ENCODE peak calls at places on chromosomes 1 and 21, in five cellular contexts. One of them, this sample, is unnamed.

GRCh38 chr1:6352138-6352563 is 41.4 kb downstream of the ACOT7 start:
- DNase-seq in activated T-cell treated with anti-CD3 and anti-CD28 coated beads, Interleukin-2, amount 50 U/mL, for 1 hour: no peak
- DNase-seq in HT-29: peak
- DNase-seq in T-cell: no peak
- DNase-seq in stimulated activated CD8-positive, alpha-beta memory T cell treated with anti-CD3 and anti-CD28 coated beads, Interleukin-15, amount 100 ng/mL, for 1 hour: no peak
- DNase-seq in this sample: no peak

GRCh38 chr1:7669559-7670208 is 101.4 kb upstream of the VAMP3 start:
- DNase-seq in activated T-cell treated with anti-CD3 and anti-CD28 coated beads, Interleukin-2, amount 50 U/mL, for 1 hour: peak
- DNase-seq in HT-29: peak
- DNase-seq in T-cell: no peak
- DNase-seq in stimulated activated CD8-positive, alpha-beta memory T cell treated with anti-CD3 and anti-CD28 coated beads, Interleukin-15, amount 100 ng/mL, for 1 hour: peak
- DNase-seq in this sample: peak

GRCh38 chr1:24501371-24502167 is 1.1 kb upstream of the RCAN3 start:
- DNase-seq in activated T-cell treated with anti-CD3 and anti-CD28 coated beads, Interleukin-2, amount 50 U/mL, for 1 hour: peak
- DNase-seq in HT-29: peak
- DNase-seq in T-cell: no peak
- DNase-seq in stimulated activated CD8-positive, alpha-beta memory T cell treated with anti-CD3 and anti-CD28 coated beads, Interleukin-15, amount 100 ng/mL, for 1 hour: no peak
- DNase-seq in this sample: peak

GRCh38 chr1:231808990-231809389 is 182.4 kb downstream of the DISC1 start:
- DNase-seq in activated T-cell treated with anti-CD3 and anti-CD28 coated beads, Interleukin-2, amount 50 U/mL, for 1 hour: no peak
- DNase-seq in HT-29: no peak
- DNase-seq in T-cell: no peak
- DNase-seq in stimulated activated CD8-positive, alpha-beta memory T cell treated with anti-CD3 and anti-CD28 coated beads, Interleukin-15, amount 100 ng/mL, for 1 hour: no peak
- DNase-seq in this sample: no peak

GRCh38 chr21:43361493-43362296 is 65.2 kb downstream of the SIK1 start:
- DNase-seq in activated T-cell treated with anti-CD3 and anti-CD28 coated beads, Interleukin-2, amount 50 U/mL, for 1 hour: no peak
- DNase-seq in HT-29: no peak
- DNase-seq in T-cell: peak
- DNase-seq in stimulated activated CD8-positive, alpha-beta memory T cell treated with anti-CD3 and anti-CD28 coated beads, Interleukin-15, amount 100 ng/mL, for 1 hour: peak
- DNase-seq in this sample: peak

GRCh38 chr1:234631721-234632125 is 21.7 kb upstream of the IRF2BP2 start:
- DNase-seq in activated T-cell treated with anti-CD3 and anti-CD28 coated beads, Interleukin-2, amount 50 U/mL, for 1 hour: no peak
- DNase-seq in HT-29: peak
- DNase-seq in T-cell: no peak
- DNase-seq in stimulated activated CD8-positive, alpha-beta memory T cell treated with anti-CD3 and anti-CD28 coated beads, Interleukin-15, amount 100 ng/mL, for 1 hour: no peak
- DNase-seq in this sample: no peak

GRCh38 chr1:24586970-24587820 is 31.3 kb downstream of the NCMAP start:
- DNase-seq in activated T-cell treated with anti-CD3 and anti-CD28 coated beads, Interleukin-2, amount 50 U/mL, for 1 hour: peak
- DNase-seq in HT-29: peak
- DNase-seq in T-cell: peak
- DNase-seq in stimulated activated CD8-positive, alpha-beta memory T cell treated with anti-CD3 and anti-CD28 coated beads, Interleukin-15, amount 100 ng/mL, for 1 hour: peak
- DNase-seq in this sample: peak

GRCh38 chr1:2594001-2594640 is 7.5 kb downstream of the PRXL2B start:
- DNase-seq in activated T-cell treated with anti-CD3 and anti-CD28 coated beads, Interleukin-2, amount 50 U/mL, for 1 hour: peak
- DNase-seq in HT-29: peak
- DNase-seq in T-cell: no peak
- DNase-seq in stimulated activated CD8-positive, alpha-beta memory T cell treated with anti-CD3 and anti-CD28 coated beads, Interleukin-15, amount 100 ng/mL, for 1 hour: no peak
- DNase-seq in this sample: no peak

GRCh38 chr1:197016751-197017150 is 39.4 kb downstream of the CFHR5 start:
- DNase-seq in activated T-cell treated with anti-CD3 and anti-CD28 coated beads, Interleukin-2, amount 50 U/mL, for 1 hour: no peak
- DNase-seq in HT-29: no peak
- DNase-seq in T-cell: no peak
- DNase-seq in stimulated activated CD8-positive, alpha-beta memory T cell treated with anti-CD3 and anti-CD28 coated beads, Interleukin-15, amount 100 ng/mL, for 1 hour: no peak
- DNase-seq in this sample: no peak

GRCh38 chr1:4668738-4669700 is 14.6 kb downstream of the AJAP1 start:
- DNase-seq in activated T-cell treated with anti-CD3 and anti-CD28 coated beads, Interleukin-2, amount 50 U/mL, for 1 hour: no peak
- DNase-seq in HT-29: no peak
- DNase-seq in T-cell: no peak
- DNase-seq in stimulated activated CD8-positive, alpha-beta memory T cell treated with anti-CD3 and anti-CD28 coated beads, Interleukin-15, amount 100 ng/mL, for 1 hour: no peak
- DNase-seq in this sample: no peak

GRCh38 chr1:45796946-45797345 is 6.5 kb upstream of the MAST2 start:
- DNase-seq in activated T-cell treated with anti-CD3 and anti-CD28 coated beads, Interleukin-2, amount 50 U/mL, for 1 hour: no peak
- DNase-seq in HT-29: no peak
- DNase-seq in T-cell: no peak
- DNase-seq in stimulated activated CD8-positive, alpha-beta memory T cell treated with anti-CD3 and anti-CD28 coated beads, Interleukin-15, amount 100 ng/mL, for 1 hour: no peak
- DNase-seq in this sample: no peak

GRCh38 chr1:90881034-90881433 is 140.8 kb downstream of the ZNF644 start:
- DNase-seq in activated T-cell treated with anti-CD3 and anti-CD28 coated beads, Interleukin-2, amount 50 U/mL, for 1 hour: no peak
- DNase-seq in HT-29: no peak
- DNase-seq in T-cell: no peak
- DNase-seq in stimulated activated CD8-positive, alpha-beta memory T cell treated with anti-CD3 and anti-CD28 coated beads, Interleukin-15, amount 100 ng/mL, for 1 hour: no peak
- DNase-seq in this sample: no peak

GRCh38 chr1:20110679-20111078 is 8.7 kb downstream of the PLA2G2D start:
- DNase-seq in activated T-cell treated with anti-CD3 and anti-CD28 coated beads, Interleukin-2, amount 50 U/mL, for 1 hour: no peak
- DNase-seq in HT-29: peak
- DNase-seq in T-cell: no peak
- DNase-seq in stimulated activated CD8-positive, alpha-beta memory T cell treated with anti-CD3 and anti-CD28 coated beads, Interleukin-15, amount 100 ng/mL, for 1 hour: no peak
- DNase-seq in this sample: no peak

GRCh38 chr1:201828451-201828819 is 522 bp upstream of the IPO9 start:
- DNase-seq in activated T-cell treated with anti-CD3 and anti-CD28 coated beads, Interleukin-2, amount 50 U/mL, for 1 hour: no peak
- DNase-seq in HT-29: no peak
- DNase-seq in T-cell: no peak
- DNase-seq in stimulated activated CD8-positive, alpha-beta memory T cell treated with anti-CD3 and anti-CD28 coated beads, Interleukin-15, amount 100 ng/mL, for 1 hour: no peak
- DNase-seq in this sample: no peak

GRCh38 chr1:118366296-118366695 is 181.3 kb upstream of the SPAG17 start:
- DNase-seq in activated T-cell treated with anti-CD3 and anti-CD28 coated beads, Interleukin-2, amount 50 U/mL, for 1 hour: no peak
- DNase-seq in HT-29: no peak
- DNase-seq in T-cell: no peak
- DNase-seq in stimulated activated CD8-positive, alpha-beta memory T cell treated with anti-CD3 and anti-CD28 coated beads, Interleukin-15, amount 100 ng/mL, for 1 hour: no peak
- DNase-seq in this sample: no peak

GRCh38 chr1:167065481-167065880 is 24.7 kb downstream of the GPA33 start:
- DNase-seq in activated T-cell treated with anti-CD3 and anti-CD28 coated beads, Interleukin-2, amount 50 U/mL, for 1 hour: no peak
- DNase-seq in HT-29: no peak
- DNase-seq in T-cell: no peak
- DNase-seq in stimulated activated CD8-positive, alpha-beta memory T cell treated with anti-CD3 and anti-CD28 coated beads, Interleukin-15, amount 100 ng/mL, for 1 hour: no peak
- DNase-seq in this sample: no peak

GRCh38 chr1:101317590-101317989 is 80.8 kb downstream of the S1PR1 start:
- DNase-seq in activated T-cell treated with anti-CD3 and anti-CD28 coated beads, Interleukin-2, amount 50 U/mL, for 1 hour: no peak
- DNase-seq in HT-29: no peak
- DNase-seq in T-cell: no peak
- DNase-seq in stimulated activated CD8-positive, alpha-beta memory T cell treated with anti-CD3 and anti-CD28 coated beads, Interleukin-15, amount 100 ng/mL, for 1 hour: no peak
- DNase-seq in this sample: no peak

GRCh38 chr1:23216771-23217420 is 406 bp downstream of the HTR1D start:
- DNase-seq in activated T-cell treated with anti-CD3 and anti-CD28 coated beads, Interleukin-2, amount 50 U/mL, for 1 hour: peak
- DNase-seq in HT-29: no peak
- DNase-seq in T-cell: no peak
- DNase-seq in stimulated activated CD8-positive, alpha-beta memory T cell treated with anti-CD3 and anti-CD28 coated beads, Interleukin-15, amount 100 ng/mL, for 1 hour: no peak
- DNase-seq in this sample: no peak

GRCh38 chr1:67956096-67956495 is 94.3 kb downstream of the DIRAS3 start:
- DNase-seq in activated T-cell treated with anti-CD3 and anti-CD28 coated beads, Interleukin-2, amount 50 U/mL, for 1 hour: no peak
- DNase-seq in HT-29: no peak
- DNase-seq in T-cell: no peak
- DNase-seq in stimulated activated CD8-positive, alpha-beta memory T cell treated with anti-CD3 and anti-CD28 coated beads, Interleukin-15, amount 100 ng/mL, for 1 hour: no peak
- DNase-seq in this sample: no peak

GRCh38 chr1:75901371-75901770 is 30.8 kb downstream of the ASB17 start:
- DNase-seq in activated T-cell treated with anti-CD3 and anti-CD28 coated beads, Interleukin-2, amount 50 U/mL, for 1 hour: no peak
- DNase-seq in HT-29: no peak
- DNase-seq in T-cell: no peak
- DNase-seq in stimulated activated CD8-positive, alpha-beta memory T cell treated with anti-CD3 and anti-CD28 coated beads, Interleukin-15, amount 100 ng/mL, for 1 hour: no peak
- DNase-seq in this sample: no peak

GRCh38 chr1:177517556-177517955 is 346.8 kb downstream of the BRINP2 start:
- DNase-seq in activated T-cell treated with anti-CD3 and anti-CD28 coated beads, Interleukin-2, amount 50 U/mL, for 1 hour: no peak
- DNase-seq in HT-29: no peak
- DNase-seq in T-cell: no peak
- DNase-seq in stimulated activated CD8-positive, alpha-beta memory T cell treated with anti-CD3 and anti-CD28 coated beads, Interleukin-15, amount 100 ng/mL, for 1 hour: no peak
- DNase-seq in this sample: no peak

GRCh38 chr21:29164330-29164942 is 34.0 kb downstream of the MAP3K7CL start:
- DNase-seq in activated T-cell treated with anti-CD3 and anti-CD28 coated beads, Interleukin-2, amount 50 U/mL, for 1 hour: no peak
- DNase-seq in HT-29: peak
- DNase-seq in T-cell: no peak
- DNase-seq in stimulated activated CD8-positive, alpha-beta memory T cell treated with anti-CD3 and anti-CD28 coated beads, Interleukin-15, amount 100 ng/mL, for 1 hour: no peak
- DNase-seq in this sample: no peak

GRCh38 chr1:178134061-178134460 is 40.2 kb downstream of the RASAL2 start:
- DNase-seq in activated T-cell treated with anti-CD3 and anti-CD28 coated beads, Interleukin-2, amount 50 U/mL, for 1 hour: no peak
- DNase-seq in HT-29: no peak
- DNase-seq in T-cell: no peak
- DNase-seq in stimulated activated CD8-positive, alpha-beta memory T cell treated with anti-CD3 and anti-CD28 coated beads, Interleukin-15, amount 100 ng/mL, for 1 hour: no peak
- DNase-seq in this sample: peak

GRCh38 chr1:26907071-26907922 is 6.5 kb downstream of the NR0B2 start:
- DNase-seq in activated T-cell treated with anti-CD3 and anti-CD28 coated beads, Interleukin-2, amount 50 U/mL, for 1 hour: no peak
- DNase-seq in HT-29: peak
- DNase-seq in T-cell: no peak
- DNase-seq in stimulated activated CD8-positive, alpha-beta memory T cell treated with anti-CD3 and anti-CD28 coated beads, Interleukin-15, amount 100 ng/mL, for 1 hour: no peak
- DNase-seq in this sample: no peak

GRCh38 chr1:225318706-225319575 is 108.9 kb downstream of the LBR start:
- DNase-seq in activated T-cell treated with anti-CD3 and anti-CD28 coated beads, Interleukin-2, amount 50 U/mL, for 1 hour: no peak
- DNase-seq in HT-29: peak
- DNase-seq in T-cell: no peak
- DNase-seq in stimulated activated CD8-positive, alpha-beta memory T cell treated with anti-CD3 and anti-CD28 coated beads, Interleukin-15, amount 100 ng/mL, for 1 hour: no peak
- DNase-seq in this sample: peak

GRCh38 chr21:43989401-43989800 is 22.7 kb upstream of the TRAPPC10 start:
- DNase-seq in activated T-cell treated with anti-CD3 and anti-CD28 coated beads, Interleukin-2, amount 50 U/mL, for 1 hour: no peak
- DNase-seq in HT-29: no peak
- DNase-seq in T-cell: no peak
- DNase-seq in stimulated activated CD8-positive, alpha-beta memory T cell treated with anti-CD3 and anti-CD28 coated beads, Interleukin-15, amount 100 ng/mL, for 1 hour: no peak
- DNase-seq in this sample: no peak

GRCh38 chr1:62800825-62801306 is 16.9 kb downstream of the ATG4C start:
- DNase-seq in activated T-cell treated with anti-CD3 and anti-CD28 coated beads, Interleukin-2, amount 50 U/mL, for 1 hour: no peak
- DNase-seq in HT-29: no peak
- DNase-seq in T-cell: no peak
- DNase-seq in stimulated activated CD8-positive, alpha-beta memory T cell treated with anti-CD3 and anti-CD28 coated beads, Interleukin-15, amount 100 ng/mL, for 1 hour: no peak
- DNase-seq in this sample: peak